ENCODE peak calls at places on chromosomes 6 and 20, in seven cellular contexts. U, G, E, F, D, I and Z are unnamed samples.

GRCh38 chr20:32472581-32473207 is 112.4 kb downstream of the NOL4L start:
- DNase-seq in F (no peak), D (no peak), I (no peak), E (no peak), U (no peak), G (no peak), Z (no peak)

GRCh38 chr20:63153254-63154221 is 62.4 kb downstream of the YTHDF1 start:
- DNase-seq in D (no peak), E (no peak), I (no peak), F (no peak), G (no peak), U (no peak), Z (no peak)

GRCh38 chr6:28983838-28984237 is 21.3 kb downstream of the ZNF311 start:
- DNase-seq in G (no peak), D (no peak), U (no peak), I (no peak), F (no peak), E (no peak), Z (no peak)

GRCh38 chr6:154565331-154565730 is 54.8 kb upstream of the CNKSR3 start:
- DNase-seq in E (no peak), U (no peak), D (no peak), G (no peak), I (no peak), F (no peak), Z (no peak)

GRCh38 chr6:40162074-40162473 is 227.8 kb upstream of the MOCS1 start:
- DNase-seq in F (no peak), D (no peak), I (no peak), U (no peak), G (no peak), E (no peak), Z (no peak)

GRCh38 chr6:45666844-45667243 is 289.1 kb upstream of the SUPT3H start:
- DNase-seq in G (no peak), F (no peak), D (no peak), I (no peak), E (no peak), U (no peak), Z (no peak)

GRCh38 chr6:45327956-45328522 is at the start of gene RUNX2:
- DNase-seq in E (no peak), D (peak; percentile 84), G (no peak), F (no peak), I (peak; percentile 97), U (no peak), Z (no peak)

GRCh38 chr6:113122060-113122459 is 735.1 kb upstream of the MARCKS start:
- DNase-seq in D (peak; percentile 89), F (no peak), E (no peak), I (peak; percentile 93), U (peak; percentile 21), G (no peak), Z (no peak)

GRCh38 chr6:26105109-26105730 is 18.0 kb downstream of the HFE start:
- DNase-seq in I (no peak), U (no peak), F (no peak), G (no peak), D (no peak), E (no peak), Z (no peak)

GRCh38 chr6:86723729-86724128 is 213.6 kb upstream of the HTR1E start:
- DNase-seq in U (no peak), G (no peak), E (no peak), D (no peak), F (no peak), I (no peak), Z (no peak)

GRCh38 chr6:161238076-161238869 is 35.6 kb downstream of the AGPAT4 start:
- DNase-seq in G (no peak), I (peak; percentile 50), E (no peak), F (no peak), D (peak; percentile 44), U (no peak), Z (no peak)

GRCh38 chr20:56163806-56164205 is 84.7 kb upstream of the MC3R start:
- DNase-seq in D (no peak), U (no peak), F (no peak), G (no peak), E (no peak), I (no peak), Z (no peak)

DNA sequence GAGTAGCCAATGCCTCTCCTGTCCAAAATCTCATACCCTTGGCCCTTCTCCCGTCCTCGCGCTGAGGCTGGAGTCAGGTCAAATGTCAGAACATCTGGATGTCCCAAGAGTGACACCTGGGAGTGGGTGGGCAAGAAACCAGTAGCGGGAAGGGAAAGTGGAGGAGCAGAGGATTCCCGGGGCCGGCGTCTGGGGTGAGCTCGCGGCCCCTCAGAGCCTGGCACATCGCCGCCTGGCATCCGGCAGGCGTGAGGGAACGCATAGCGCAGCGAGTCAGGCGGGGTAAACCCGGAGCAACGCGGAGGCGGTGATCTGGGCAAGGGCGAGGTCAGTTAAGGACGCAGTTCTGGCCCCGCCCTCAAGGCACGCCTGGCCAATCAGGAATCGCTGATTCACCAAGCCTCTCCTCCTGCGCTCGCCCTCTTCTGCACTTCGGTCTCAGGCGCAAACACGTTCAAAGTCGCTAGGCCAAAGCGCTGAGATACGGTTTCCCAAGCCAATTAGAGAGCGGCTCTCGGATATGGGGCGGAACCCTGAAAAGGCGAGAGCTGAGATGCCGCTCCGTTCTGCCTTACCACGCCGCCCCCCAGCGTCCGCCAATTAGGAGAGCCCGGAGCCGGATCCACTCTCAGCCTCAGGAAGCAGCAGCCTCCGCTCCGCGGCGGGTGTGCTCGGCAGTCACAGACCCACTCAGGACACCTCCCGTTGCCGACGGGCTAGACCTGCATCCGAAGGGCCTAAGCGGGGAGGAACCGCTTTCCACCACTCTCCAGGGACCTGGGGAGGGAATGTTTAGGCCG is 22.5 kb downstream of the VPS52 start:
- DNase-seq in U (peak; percentile 97), I (peak; percentile 99), E (peak; percentile 95), F (peak; percentile 99), G (peak; percentile 99), D (peak; percentile 95), Z (peak; percentile 99)
- TF ChIP-seq CTCF in U (no peak), I (peak; percentile 20), E (no peak), F (peak; percentile 7), G (no peak), D (no peak), Z (peak; percentile 8)

DNA sequence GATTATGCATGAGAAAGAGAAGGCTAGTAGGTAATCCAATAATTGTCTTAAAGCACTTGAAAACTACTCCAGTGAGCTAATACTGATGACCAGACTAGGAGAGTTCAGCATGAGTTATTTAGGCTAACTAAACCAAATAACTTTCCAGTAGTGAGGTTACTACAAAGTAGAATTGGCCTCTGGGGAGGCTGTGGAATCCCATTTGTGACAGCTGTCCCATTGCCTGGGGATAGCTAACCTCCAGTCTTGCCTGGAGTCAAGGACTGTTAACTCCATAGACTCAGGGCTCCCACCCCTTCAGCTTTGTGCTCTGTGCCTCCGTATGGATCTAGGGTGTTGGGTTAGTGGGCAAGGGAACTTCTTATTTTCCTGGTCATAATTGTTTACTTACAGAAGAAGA is 51.0 kb downstream of the KCNQ5 start:
- DNase-seq in G (no peak), I (no peak), D (no peak), U (no peak), F (no peak), E (no peak), Z (no peak)
- TF ChIP-seq CTCF in G (no peak), I (no peak), D (no peak), U (no peak), F (no peak), E (no peak), Z (no peak)

GRCh38 chr20:24097506-24098245 is 109.1 kb upstream of the GGTLC1 start:
- DNase-seq in I (no peak), D (no peak), E (no peak), G (no peak), U (no peak), F (no peak), Z (no peak)

GRCh38 chr20:24098886-24099285 is 110.3 kb upstream of the GGTLC1 start:
- DNase-seq in U (no peak), E (no peak), D (peak; percentile 18), I (peak; percentile 28), F (no peak), G (no peak), Z (no peak)

GRCh38 chr20:24102749-24103148 is 114.2 kb upstream of the GGTLC1 start:
- DNase-seq in D (no peak), E (no peak), U (no peak), I (no peak), G (no peak), F (no peak), Z (no peak)

GRCh38 chr20:24102290-24102689 is 113.7 kb upstream of the GGTLC1 start:
- DNase-seq in F (no peak), D (no peak), U (peak; percentile 65), I (no peak), E (no peak), G (peak; percentile 19), Z (no peak)

DNA sequence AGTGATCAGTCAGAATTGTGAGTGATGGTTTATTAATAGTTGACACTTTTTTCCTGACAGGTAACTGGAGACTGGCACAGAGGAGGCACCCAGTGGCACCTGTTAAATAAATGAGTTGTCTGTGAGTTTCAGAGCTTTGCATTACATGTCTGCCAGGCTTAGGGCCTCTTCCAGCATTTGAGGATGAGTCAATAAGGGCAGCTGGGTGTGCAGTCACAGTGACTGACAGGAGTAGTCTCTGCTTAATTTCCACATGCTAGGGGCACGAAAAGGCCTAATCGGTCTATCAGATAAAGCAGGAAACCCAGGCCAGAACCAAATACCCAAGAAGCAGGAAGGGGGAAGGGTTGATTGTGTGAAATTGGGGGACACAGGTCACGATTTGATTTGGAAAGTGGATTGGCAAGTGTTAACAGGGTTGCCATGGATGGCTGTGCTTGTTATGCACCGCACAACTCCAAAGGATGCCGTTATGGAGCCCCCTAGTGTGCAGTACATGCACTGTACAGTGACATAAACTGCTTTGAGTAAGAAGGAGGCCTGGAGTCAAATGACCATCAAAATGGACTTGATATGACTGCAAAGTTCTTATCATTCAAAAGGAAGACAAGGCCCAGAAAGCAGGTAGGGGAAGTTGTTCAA is 111.9 kb upstream of the GGTLC1 start:
- DNase-seq in E (no peak), G (peak; percentile 78), I (peak; percentile 33), F (no peak), U (peak; percentile 50), D (peak; percentile 10), Z (no peak)
- TF ChIP-seq CTCF in E (peak; percentile 86), G (peak; percentile 84), I (peak; percentile 70), F (peak; percentile 79), U (peak; percentile 42), D (peak; percentile 63), Z (peak; percentile 89)

DNA sequence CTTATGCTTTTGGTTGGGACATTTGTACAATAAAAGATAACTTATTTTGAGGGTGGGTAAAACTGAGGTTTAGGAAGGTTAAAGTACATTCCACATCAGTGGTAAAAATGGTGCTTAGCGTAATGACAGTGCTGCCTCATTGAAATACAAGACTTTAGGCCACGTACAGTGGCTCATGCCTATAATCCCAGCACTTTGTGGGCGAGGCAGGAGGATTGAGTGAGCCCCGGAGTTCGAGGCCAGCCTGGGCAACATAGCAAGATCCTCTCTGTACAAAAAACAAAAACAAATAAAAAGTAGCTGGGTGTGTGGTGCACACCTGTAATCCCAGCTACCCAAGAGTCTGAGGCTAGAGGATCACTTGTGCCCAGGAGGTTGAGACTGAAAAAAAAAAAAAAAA is 2.3 kb upstream of the KIAA0319 start:
- DNase-seq in G (no peak), U (no peak), F (no peak), E (no peak), D (no peak), I (no peak), Z (no peak)
- TF ChIP-seq CTCF in G (no peak), U (no peak), F (no peak), E (no peak), D (no peak), I (no peak), Z (no peak)